ENCODE peak calls at places on chromosomes 16 and 17, in eight cellular contexts. O is stimulated activated naive B cell treated with anti-CD40 and anti-IgM and Interleukin-4, amounts not matched to agents 10 μg/mL and 1 μg/mL and 100 μg/mL, for 72 hours; Q is AG08395; E is activated naive CD8-positive, alpha-beta T cell treated with anti-CD3 and anti-CD28 coated beads, Interleukin-2, amount 10 ng/mL, durations not matched to agents 7 days and 5 days; A is left lung; Y is BE2C; Z is NCI-H1092 treated with DMSO at 0.1 percent for 48 hours; I is activated T-cell treated with anti-CD3 and anti-CD28 coated beads, Interleukin-2, amount 50 U/mL, for 72 hours. P is an unnamed sample.

GRCh38 chr17:57284984-57285646 is 28.8 kb downstream of the MSI2 start:
- DNase-seq in I (peak), O (peak), A (no peak), Z (no peak), Q (no peak), E (peak), Y (no peak), P (peak)

GRCh38 chr17:29607557-29608195 is 14.7 kb downstream of the ANKRD13B start:
- DNase-seq in O (no peak), Y (no peak), Q (no peak), Z (no peak), A (peak), E (no peak), I (no peak), P (no peak)

GRCh38 chr17:78798695-78799559 is 16.9 kb upstream of the CYTH1 start:
- DNase-seq in O (no peak), A (no peak), Y (no peak), Q (peak), Z (no peak), I (peak), E (no peak), P (no peak)

GRCh38 chr17:78130439-78131101 is at the start of gene TMC8:
- DNase-seq in Z (no peak), I (peak), A (peak), Y (no peak), E (peak), Q (no peak), O (peak), P (peak)

GRCh38 chr16:2912330-2913199 is 834 bp downstream of the FLYWCH1 start:
- DNase-seq in Y (no peak), O (no peak), E (peak), Q (peak), A (peak), Z (no peak), I (peak), P (peak)

GRCh38 chr16:85686912-85687591 is 1.7 kb downstream of the GINS2 start:
- DNase-seq in Q (no peak), Z (no peak), A (no peak), E (peak), O (no peak), I (peak), Y (no peak), P (no peak)

GRCh38 chr17:43854498-43854897 is 7.5 kb downstream of the CD300LG start:
- DNase-seq in Z (no peak), E (no peak), O (no peak), I (no peak), Y (no peak), A (no peak), Q (no peak), P (no peak)

GRCh38 chr17:46274238-46274637 is 20.7 kb upstream of the LRRC37A start:
- DNase-seq in O (no peak), E (no peak), I (no peak), Y (no peak), A (no peak), Z (no peak), Q (no peak), P (no peak)

GRCh38 chr17:76781056-76781982 is 43.4 kb downstream of the MFSD11 start:
- DNase-seq in E (no peak), Y (no peak), A (no peak), O (no peak), Q (no peak), Z (no peak), I (no peak), P (no peak)

GRCh38 chr17:56125830-56126819 is 27.1 kb upstream of the ANKFN1 start:
- DNase-seq in A (no peak), O (no peak), E (no peak), Z (peak), Q (peak), Y (peak), I (peak), P (no peak)

GRCh38 chr17:78493455-78494188 is 83.6 kb downstream of the DNAH17 start:
- DNase-seq in I (no peak), Y (no peak), E (no peak), A (peak), O (no peak), Z (no peak), Q (no peak), P (no peak)

GRCh38 chr17:2929881-2930533 is 133.4 kb downstream of the OR1D5 start:
- DNase-seq in I (peak), A (no peak), Q (peak), Y (peak), E (peak), O (no peak), Z (no peak), P (no peak)

P was measured in activated T-helper 2 cell treated with anti-CD3 and anti-CD28 coated beads, Interferon-gamma antibody, Interleukin-2, Interleukin-4, amounts not matched to agents 10 μg/mL and 5 μg/mL and 100 μg/mL, durations not matched to agents 14 hours and 24 hours and 36 hours.